ENCODE peak calls at places on chromosomes 16 and 17, in five cellular contexts. One of them, this sample, is unnamed.

GRCh38 chr17:46782250-46782953 is 36.1 kb downstream of the WNT3 start:
- DNase-seq in HEK293T: peak; percentile 63
- DNase-seq in GM12878: no peak
- DNase-seq in H1: no peak
- DNase-seq in HepG2: peak; percentile 62
- DNase-seq in this sample: no peak

GRCh38 chr16:76292218-76292617 is 15.0 kb downstream of the CNTNAP4 start:
- DNase-seq in HEK293T: no peak
- DNase-seq in GM12878: no peak
- DNase-seq in H1: no peak
- DNase-seq in HepG2: no peak
- DNase-seq in this sample: no peak

GRCh38 chr17:31378638-31379037 is 12.8 kb upstream of the RAB11FIP4 start:
- DNase-seq in HEK293T: no peak
- DNase-seq in GM12878: no peak
- DNase-seq in H1: no peak
- DNase-seq in HepG2: no peak
- DNase-seq in this sample: peak; percentile 16

GRCh38 chr17:4949321-4950074 is 1.2 kb upstream of the PFN1 start:
- DNase-seq in HEK293T: peak; percentile 45
- DNase-seq in GM12878: no peak
- DNase-seq in H1: no peak
- DNase-seq in HepG2: peak; percentile 82
- DNase-seq in this sample: no peak

GRCh38 chr16:87044829-87045228 is 272.4 kb downstream of the C16orf95 start:
- DNase-seq in HEK293T: no peak
- DNase-seq in GM12878: no peak
- DNase-seq in H1: no peak
- DNase-seq in HepG2: no peak
- DNase-seq in this sample: no peak

GRCh38 chr17:42667088-42667951 is 8.2 kb downstream of the TUBG2 start:
- DNase-seq in HEK293T: no peak
- DNase-seq in GM12878: no peak
- DNase-seq in H1: no peak
- DNase-seq in HepG2: peak; percentile 47
- DNase-seq in this sample: no peak

GRCh38 chr16:70687172-70687531 is 1.3 kb upstream of the MTSS2 start:
- DNase-seq in HEK293T: no peak
- DNase-seq in GM12878: no peak
- DNase-seq in H1: no peak
- DNase-seq in HepG2: no peak
- DNase-seq in this sample: no peak

GRCh38 chr17:79082311-79083190 is 7.9 kb downstream of the ENGASE start:
- DNase-seq in HEK293T: peak; percentile 81
- DNase-seq in GM12878: no peak
- DNase-seq in H1: no peak
- DNase-seq in HepG2: peak; percentile 27
- DNase-seq in this sample: peak; percentile 13

GRCh38 chr17:60524463-60525346 is 1.3 kb downstream of the APPBP2 start:
- DNase-seq in HEK293T: no peak
- DNase-seq in GM12878: no peak
- DNase-seq in H1: no peak
- DNase-seq in HepG2: no peak
- DNase-seq in this sample: no peak

GRCh38 chr16:48906076-48906475 is 296.1 kb upstream of the N4BP1 start:
- DNase-seq in HEK293T: no peak
- DNase-seq in GM12878: no peak
- DNase-seq in H1: no peak
- DNase-seq in HepG2: no peak
- DNase-seq in this sample: no peak

GRCh38 chr16:87436225-87437172 is 44.4 kb downstream of the MAP1LC3B start:
- DNase-seq in HEK293T: no peak
- DNase-seq in GM12878: no peak
- DNase-seq in H1: no peak
- DNase-seq in HepG2: no peak
- DNase-seq in this sample: no peak

GRCh38 chr17:6426356-6427101 is 8.4 kb downstream of the AIPL1 start:
- DNase-seq in HEK293T: no peak
- DNase-seq in GM12878: no peak
- DNase-seq in H1: no peak
- DNase-seq in HepG2: no peak
- DNase-seq in this sample: no peak

GRCh38 chr17:57938061-57938502 is 17.1 kb downstream of the CUEDC1 start:
- DNase-seq in HEK293T: no peak
- DNase-seq in GM12878: no peak
- DNase-seq in H1: no peak
- DNase-seq in HepG2: peak; percentile 86
- DNase-seq in this sample: no peak

GRCh38 chr16:892536-893255 is 78.1 kb downstream of the LMF1 start:
- DNase-seq in HEK293T: no peak
- DNase-seq in GM12878: no peak
- DNase-seq in H1: no peak
- DNase-seq in HepG2: no peak
- DNase-seq in this sample: no peak

GRCh38 chr16:69936252-69936651 is 14.9 kb upstream of the CLEC18A start:
- DNase-seq in HEK293T: no peak
- DNase-seq in GM12878: no peak
- DNase-seq in H1: no peak
- DNase-seq in HepG2: no peak
- DNase-seq in this sample: no peak

GRCh38 chr17:10126554-10127493 is 71.6 kb downstream of the GAS7 start:
- DNase-seq in HEK293T: no peak
- DNase-seq in GM12878: no peak
- DNase-seq in H1: no peak
- DNase-seq in HepG2: no peak
- DNase-seq in this sample: no peak

GRCh38 chr17:72104164-72104862 is 16.5 kb upstream of the SOX9 start:
- DNase-seq in HEK293T: no peak
- DNase-seq in GM12878: no peak
- DNase-seq in H1: no peak
- DNase-seq in HepG2: no peak
- DNase-seq in this sample: no peak

GRCh38 chr17:9346296-9346926 is 229.2 kb downstream of the STX8 start:
- DNase-seq in HEK293T: no peak
- DNase-seq in GM12878: no peak
- DNase-seq in H1: no peak
- DNase-seq in HepG2: no peak
- DNase-seq in this sample: no peak

GRCh38 chr17:12567077-12568053 is 98.3 kb upstream of the MYOCD start:
- DNase-seq in HEK293T: no peak
- DNase-seq in GM12878: no peak
- DNase-seq in H1: no peak
- DNase-seq in HepG2: no peak
- DNase-seq in this sample: no peak

GRCh38 chr17:80446645-80447405 is 29.6 kb downstream of the NPTX1 start:
- DNase-seq in HEK293T: no peak
- DNase-seq in GM12878: no peak
- DNase-seq in H1: no peak
- DNase-seq in HepG2: no peak
- DNase-seq in this sample: no peak

GRCh38 chr16:87681990-87682570 is 79.8 kb downstream of the JPH3 start:
- DNase-seq in HEK293T: no peak
- DNase-seq in GM12878: no peak
- DNase-seq in H1: no peak
- DNase-seq in HepG2: peak; percentile 42
- DNase-seq in this sample: peak; percentile 39

GRCh38 chr16:16790597-16790996 is 411.7 kb downstream of the NPIPA7 start:
- DNase-seq in HEK293T: no peak
- DNase-seq in GM12878: no peak
- DNase-seq in H1: no peak
- DNase-seq in HepG2: no peak
- DNase-seq in this sample: no peak

GRCh38 chr16:27242868-27243590 is 25.5 kb downstream of the NSMCE1 start:
- DNase-seq in HEK293T: no peak
- DNase-seq in GM12878: peak; percentile 71
- DNase-seq in H1: no peak
- DNase-seq in HepG2: peak; percentile 83
- DNase-seq in this sample: no peak

DNA sequence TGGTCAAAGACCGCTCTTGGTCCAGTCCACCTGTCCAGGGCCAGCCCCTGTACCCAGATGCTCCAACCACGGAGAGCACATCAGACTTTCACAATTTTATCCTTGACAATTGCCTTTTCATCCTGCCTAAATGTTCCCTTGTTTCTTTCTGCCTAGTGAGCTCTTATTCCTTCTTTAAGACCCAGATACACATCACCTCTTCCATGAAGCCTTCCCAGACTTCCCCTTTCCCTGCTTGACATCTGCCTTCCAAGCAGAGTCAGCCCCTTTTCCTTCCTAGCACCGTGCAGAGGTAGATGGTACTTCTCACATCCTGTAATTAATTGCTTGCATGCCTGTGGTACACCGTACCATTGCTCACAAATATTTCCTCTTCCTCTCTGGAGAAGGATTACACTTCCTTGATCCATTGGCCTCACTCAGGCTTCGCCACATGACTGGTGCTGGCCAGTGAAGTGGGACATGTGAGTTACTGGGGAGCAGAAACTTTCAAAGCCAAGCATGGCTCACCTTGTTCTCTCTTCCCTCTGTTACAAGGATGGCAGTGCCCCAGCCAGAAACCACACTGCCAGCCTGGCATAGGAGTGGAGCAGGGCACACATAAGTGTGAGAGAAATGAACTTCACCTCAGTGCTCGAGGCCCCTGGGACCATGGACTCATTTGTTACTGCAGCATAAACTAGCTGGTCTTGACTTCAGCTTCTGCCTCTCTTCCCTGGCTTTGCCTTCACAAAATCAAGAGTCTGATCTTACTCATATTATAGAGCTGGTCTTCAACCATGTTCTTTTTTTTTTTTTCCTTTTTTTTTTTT is 44.0 kb downstream of the SOST start:
- DNase-seq in HEK293T: no peak
- DNase-seq in GM12878: no peak
- DNase-seq in H1: no peak
- DNase-seq in HepG2: no peak
- DNase-seq in this sample: no peak
- TF ChIP-seq SUZ12 in HEK293T: no peak
- TF ChIP-seq SUZ12 in GM12878: no peak
- TF ChIP-seq SUZ12 in H1: no peak
- TF ChIP-seq SUZ12 in HepG2: no peak
- TF ChIP-seq SUZ12 in this sample: no peak

DNA sequence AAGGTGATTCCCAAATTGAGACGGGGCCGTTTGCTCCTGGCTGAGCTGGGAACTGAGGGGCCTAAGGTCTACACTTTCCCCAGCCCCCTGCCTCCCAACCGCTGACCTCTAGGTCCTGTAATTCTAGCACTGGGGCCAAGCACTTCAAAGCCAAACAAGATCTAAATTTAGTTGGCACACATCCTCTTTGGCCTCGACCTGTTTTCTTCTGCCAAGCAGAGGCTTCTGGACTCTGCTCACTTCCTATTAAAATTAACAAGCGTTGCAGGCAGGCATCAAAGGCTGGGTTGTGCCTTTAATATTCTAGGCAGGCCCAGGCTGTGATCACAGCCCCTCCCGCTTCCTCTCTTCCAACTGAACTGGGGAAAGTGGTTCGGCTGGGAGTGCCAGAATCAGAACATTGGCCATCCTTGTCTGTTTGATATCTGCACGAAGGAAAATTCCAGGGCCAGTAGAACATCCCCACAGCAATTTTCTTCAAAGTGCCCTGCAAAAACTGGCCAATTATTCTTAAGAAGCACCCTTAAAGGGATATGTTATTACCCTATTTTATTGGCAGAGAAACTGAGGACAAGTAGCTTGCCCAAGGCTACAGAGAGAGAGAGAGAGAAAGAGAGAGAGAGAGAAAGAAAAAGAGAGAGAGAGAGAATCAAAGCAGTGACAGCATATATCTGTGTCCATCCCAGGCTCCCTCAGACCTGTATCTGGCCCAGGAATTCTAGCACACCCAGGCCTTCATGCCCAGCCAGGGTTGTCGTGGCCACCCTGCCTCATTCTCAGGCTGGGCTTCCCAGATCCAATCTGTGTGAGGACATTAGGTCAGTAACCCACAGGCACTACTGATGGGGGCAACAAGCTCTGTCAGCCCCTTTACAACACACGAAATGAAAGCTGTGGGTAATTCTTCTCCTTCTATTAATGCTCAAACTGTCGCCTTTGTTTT is 12.8 kb upstream of the MT4 start:
- DNase-seq in HEK293T: no peak
- DNase-seq in GM12878: no peak
- DNase-seq in H1: no peak
- DNase-seq in HepG2: peak; percentile 84
- DNase-seq in this sample: no peak
- TF ChIP-seq SUZ12 in HEK293T: no peak
- TF ChIP-seq SUZ12 in GM12878: no peak
- TF ChIP-seq SUZ12 in H1: no peak
- TF ChIP-seq SUZ12 in HepG2: no peak
- TF ChIP-seq SUZ12 in this sample: no peak

DNA sequence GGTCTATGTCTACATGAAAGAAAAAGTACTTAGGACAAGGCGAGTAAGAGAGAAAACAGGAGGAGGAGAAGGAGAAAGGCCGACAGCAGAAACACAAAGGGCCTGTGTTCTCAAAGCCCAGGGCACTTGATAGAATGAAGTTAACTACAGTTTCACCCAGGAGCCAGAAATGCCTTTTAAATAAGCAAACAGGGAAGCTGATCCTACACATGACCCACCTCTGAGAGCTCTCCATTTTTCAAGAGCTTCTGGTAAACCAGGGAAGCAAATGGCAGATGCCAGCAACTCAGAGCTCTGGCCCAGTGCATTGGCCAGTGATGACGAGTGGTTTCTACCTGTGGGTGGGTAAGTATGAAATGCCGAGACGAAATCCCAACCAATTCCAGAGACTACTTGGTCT is 163.4 kb downstream of the ZFHX3 start:
- DNase-seq in HEK293T: no peak
- DNase-seq in GM12878: no peak
- DNase-seq in H1: no peak
- DNase-seq in HepG2: peak; percentile 75
- DNase-seq in this sample: no peak
- TF ChIP-seq SUZ12 in HEK293T: no peak
- TF ChIP-seq SUZ12 in GM12878: no peak
- TF ChIP-seq SUZ12 in H1: no peak
- TF ChIP-seq SUZ12 in HepG2: no peak
- TF ChIP-seq SUZ12 in this sample: no peak

DNA sequence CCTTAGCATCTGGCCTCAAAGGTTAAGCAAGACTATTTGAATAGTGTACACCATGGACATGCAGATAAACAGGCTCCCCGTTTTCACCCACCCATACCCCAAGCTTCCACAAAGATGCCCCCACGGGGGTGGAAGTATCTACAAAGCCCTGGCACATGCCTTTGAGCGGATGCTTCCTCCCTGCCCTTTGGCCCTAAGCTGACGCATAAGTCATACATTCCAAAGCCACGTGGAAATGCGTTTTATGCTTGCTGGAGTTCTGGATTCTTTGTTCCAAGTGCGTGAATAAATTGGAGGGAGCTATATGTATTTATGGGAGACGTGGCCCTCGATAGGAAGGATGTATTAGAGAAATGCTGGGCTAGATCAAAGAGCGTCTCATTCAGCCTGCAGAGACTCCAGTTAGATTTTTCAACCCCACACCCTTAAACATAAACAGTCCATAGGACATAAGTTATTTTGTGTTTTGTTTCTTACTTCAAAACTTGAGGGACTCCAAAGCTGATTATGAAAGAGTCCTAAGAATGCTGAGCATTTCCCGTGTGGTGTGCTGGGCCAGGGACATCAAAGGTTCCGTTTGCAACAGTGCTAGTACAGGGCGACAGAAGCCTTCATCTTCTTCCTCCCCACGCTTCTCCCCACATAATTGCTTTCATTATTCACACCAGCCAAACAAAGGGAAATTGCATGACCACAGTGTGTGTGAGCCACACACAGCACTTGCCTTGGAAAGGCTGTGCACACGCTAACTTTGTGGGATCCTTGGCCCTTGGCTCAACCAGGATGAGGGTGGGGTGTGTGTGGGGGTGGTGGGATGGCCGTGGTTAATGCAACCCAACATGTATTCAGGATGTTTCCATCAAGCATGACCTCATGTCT is 73.6 kb downstream of the WIPI1 start:
- DNase-seq in HEK293T: no peak
- DNase-seq in GM12878: no peak
- DNase-seq in H1: no peak
- DNase-seq in HepG2: peak; percentile 99
- DNase-seq in this sample: no peak
- TF ChIP-seq SUZ12 in HEK293T: no peak
- TF ChIP-seq SUZ12 in GM12878: no peak
- TF ChIP-seq SUZ12 in H1: no peak
- TF ChIP-seq SUZ12 in HepG2: no peak
- TF ChIP-seq SUZ12 in this sample: no peak

This sample was measured in NT2/D1.